ENCODE peak calls at places on chromosomes 12 and 14, in ten cellular contexts. R is sigmoid colon; M is transverse colon; F is CD4-positive, alpha-beta memory T cell; N is effector memory CD4-positive, alpha-beta T cell; C is upper lobe of right lung; T is left ventricle myocardium inferior; W is endodermal cell; K is neural progenitor cell; Y is GM23338. P is an unnamed sample.
A peak's percentile ranks its signal among the peaks of the same experiment; 100 is the strongest.

GRCh38 chr14:90837355-90837754 is 21.1 kb upstream of the TTC7B start:
- DNase-seq in T (no peak), R (no peak), M (no peak), Y (no peak), C (no peak), F (no peak), K (no peak), N (no peak), W (no peak), P (no peak)

GRCh38 chr12:46722737-46723136 is 103.1 kb downstream of the SLC38A4 start:
- DNase-seq in R (no peak), T (peak; percentile 14), K (no peak), F (no peak), C (no peak), M (no peak), Y (no peak), W (no peak), N (no peak), P (peak; percentile 61)

GRCh38 chr14:45198551-45198950 is 54.5 kb downstream of the MIS18BP1 start:
- DNase-seq in C (no peak), N (no peak), W (no peak), Y (no peak), M (no peak), F (no peak), K (no peak), T (no peak), R (no peak), P (no peak)

GRCh38 chr14:51539571-51540037 is 112.1 kb upstream of the FRMD6 start:
- DNase-seq in N (no peak), C (no peak), K (no peak), F (no peak), R (no peak), Y (peak; percentile 47), T (no peak), W (peak; percentile 46), M (no peak), P (peak; percentile 68)

GRCh38 chr12:121883315-121883660 is 5.3 kb upstream of the PSMD9 start:
- DNase-seq in R (no peak), M (no peak), C (no peak), W (peak; percentile 74), K (peak; percentile 56), N (no peak), T (no peak), Y (peak; percentile 52), F (no peak), P (peak; percentile 28)

GRCh38 chr12:112599871-112600270 is 181.1 kb downstream of the PTPN11 start:
- DNase-seq in C (no peak), R (no peak), W (no peak), F (no peak), M (no peak), T (no peak), Y (no peak), K (no peak), N (no peak), P (no peak)

GRCh38 chr14:32399920-32400319 is 70.8 kb downstream of the AKAP6 start:
- DNase-seq in M (no peak), C (no peak), N (no peak), W (no peak), T (no peak), Y (peak; percentile 6), F (no peak), R (no peak), K (no peak), P (no peak)

GRCh38 chr12:85642810-85643209 is 193.4 kb downstream of the RASSF9 start:
- DNase-seq in Y (peak; percentile 58), R (no peak), M (no peak), F (no peak), W (peak; percentile 60), N (no peak), T (no peak), K (peak; percentile 14), C (no peak), P (no peak)

GRCh38 chr12:108812324-108812723 is 45.1 kb downstream of the SSH1 start:
- DNase-seq in T (no peak), R (no peak), Y (no peak), F (no peak), K (no peak), N (no peak), M (no peak), W (no peak), C (no peak), P (no peak)

GRCh38 chr12:28027947-28028724 is 55.6 kb upstream of the PTHLH start:
- DNase-seq in N (no peak), R (no peak), T (no peak), M (no peak), W (no peak), Y (no peak), C (no peak), F (no peak), K (no peak), P (peak; percentile 34)

GRCh38 chr14:56491299-56492285 is 88.0 kb upstream of the TMEM260 start:
- DNase-seq in C (no peak), N (no peak), T (no peak), K (peak; percentile 91), F (peak; percentile 9), Y (peak; percentile 97), R (no peak), M (peak; percentile 11), W (peak; percentile 94), P (peak; percentile 94)

GRCh38 chr12:15114501-15114900 is 106.7 kb downstream of the RERG start:
- DNase-seq in C (no peak), F (no peak), T (no peak), K (no peak), Y (peak; percentile 11), W (no peak), N (no peak), M (no peak), R (no peak), P (no peak)

GRCh38 chr12:50574621-50575348 is 70.0 kb downstream of the DIP2B start:
- DNase-seq in F (no peak), C (no peak), N (no peak), Y (peak; percentile 23), K (no peak), M (no peak), R (no peak), W (no peak), T (no peak), P (no peak)

GRCh38 chr12:124727922-124728321 is 135.7 kb downstream of the SCARB1 start:
- DNase-seq in Y (no peak), W (no peak), N (no peak), K (no peak), C (no peak), R (no peak), F (no peak), T (no peak), M (no peak), P (no peak)

GRCh38 chr14:76376878-76377523 is 1.1 kb downstream of the ESRRB start:
- DNase-seq in W (no peak), K (peak; percentile 40), F (no peak), M (no peak), Y (no peak), N (no peak), R (no peak), C (no peak), T (no peak), P (no peak)
- H3K4me3 ChIP-seq in W (peak overlapping the region; percentile 83), K (peak overlapping the region; percentile 65), F (no peak overlapping the region), M (no peak overlapping the region), Y (peak overlapping the region; percentile 86), N (no peak overlapping the region), R (no peak overlapping the region), C (peak overlapping the region; percentile 16), T (peak overlapping the region; percentile 54), P (no peak overlapping the region)

GRCh38 chr14:66070542-66071319 is 415.4 kb upstream of the CCDC196 start:
- DNase-seq in R (no peak), F (peak; percentile 53), W (peak; percentile 97), Y (peak; percentile 90), M (peak; percentile 60), C (no peak), N (peak; percentile 33), T (peak; percentile 25), K (peak; percentile 78), P (peak; percentile 25)

GRCh38 chr14:66074546-66074945 is 411.6 kb upstream of the CCDC196 start:
- DNase-seq in N (no peak), K (peak; percentile 41), R (no peak), T (no peak), Y (no peak), W (no peak), C (no peak), F (no peak), M (no peak), P (no peak)

GRCh38 chr14:66072190-66072905 is 413.8 kb upstream of the CCDC196 start:
- DNase-seq in F (no peak), C (no peak), W (no peak), R (no peak), T (no peak), K (no peak), Y (no peak), M (no peak), N (no peak), P (no peak)

GRCh38 chr14:66066991-66067788 is 419.0 kb upstream of the CCDC196 start:
- DNase-seq in W (no peak), K (no peak), M (no peak), N (no peak), F (no peak), R (no peak), Y (no peak), C (no peak), T (no peak), P (no peak)

GRCh38 chr14:66069830-66070541 is 416.2 kb upstream of the CCDC196 start:
- DNase-seq in M (no peak), R (no peak), T (no peak), N (no peak), Y (no peak), W (no peak), K (no peak), C (no peak), F (no peak), P (no peak)
- H3K27ac ChIP-seq in M (no peak overlapping the region), R (no peak overlapping the region), T (no peak overlapping the region), N (no peak overlapping the region), Y (no peak overlapping the region), W (no peak overlapping the region), K (no peak overlapping the region), C (no peak overlapping the region), F (no peak overlapping the region), P (no peak overlapping the region)

DNA sequence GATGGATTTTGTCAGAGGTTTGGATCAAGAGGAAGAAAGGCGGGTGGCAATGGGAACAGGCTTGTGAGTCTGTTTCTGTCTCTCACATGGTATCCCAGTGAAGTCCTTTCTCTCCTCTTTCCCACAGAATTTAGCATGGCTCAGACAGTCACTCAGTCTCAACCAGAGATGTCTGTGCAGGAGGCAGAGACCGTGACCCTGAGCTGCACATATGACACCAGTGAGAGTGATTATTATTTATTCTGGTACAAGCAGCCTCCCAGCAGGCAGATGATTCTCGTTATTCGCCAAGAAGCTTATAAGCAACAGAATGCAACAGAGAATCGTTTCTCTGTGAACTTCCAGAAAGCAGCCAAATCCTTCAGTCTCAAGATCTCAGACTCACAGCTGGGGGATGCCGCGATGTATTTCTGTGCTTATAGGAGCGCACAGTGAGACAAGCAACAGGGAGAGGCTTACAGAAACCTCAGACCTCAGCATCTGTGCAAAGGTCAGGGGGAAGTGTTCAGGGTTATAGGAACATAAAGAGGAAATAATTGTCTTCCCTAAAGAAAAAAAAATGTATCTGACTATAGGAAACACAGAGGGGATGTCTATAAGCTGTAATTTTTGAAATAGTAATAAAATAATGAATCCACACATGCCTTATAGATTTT is 307.6 kb downstream of the DAD1 start:
- DNase-seq in C (no peak), R (no peak), M (no peak), W (no peak), N (no peak), F (no peak), Y (no peak), K (no peak), T (no peak), P (no peak)
- H3K4me3 ChIP-seq in C (no peak overlapping the region), R (no peak overlapping the region), M (no peak overlapping the region), W (no peak overlapping the region), N (no peak overlapping the region), F (no peak overlapping the region), Y (no peak overlapping the region), K (no peak overlapping the region), T (no peak overlapping the region), P (no peak overlapping the region)

GRCh38 chr12:30546121-30546520 is 149.5 kb downstream of the IPO8 start:
- DNase-seq in R (no peak), W (no peak), Y (no peak), C (no peak), T (no peak), K (no peak), F (no peak), M (peak; percentile 14), N (no peak), P (no peak)
- H3K27ac ChIP-seq in R (no peak overlapping the region), W (no peak overlapping the region), Y (no peak overlapping the region), C (no peak overlapping the region), T (no peak overlapping the region), K (no peak overlapping the region), F (no peak overlapping the region), M (no peak overlapping the region), N (no peak overlapping the region), P (no peak overlapping the region)